ENCODE peak calls at places on chromosomes 1 and 21, in six cellular contexts. P is uterus, R is Peyer's patch, T is body of pancreas, G is HCT116, M is heart left ventricle. W is an unnamed sample.

GRCh38 chr21:33865996-33866575 is 49.5 kb downstream of the ATP5PO start:
- DNase-seq in T (no peak), G (no peak), R (no peak), P (no peak), M (no peak), W (no peak)

GRCh38 chr1:116569776-116570357 is 959 bp downstream of the CD58 start:
- DNase-seq in M (peak; percentile 42), G (peak; percentile 27), T (peak; percentile 32), R (peak; percentile 85), P (peak; percentile 45), W (peak; percentile 34)

GRCh38 chr1:11714831-11715574 is 20.9 kb upstream of the AGTRAP start:
- DNase-seq in T (no peak), R (no peak), G (no peak), P (no peak), M (no peak), W (no peak)

GRCh38 chr1:53732912-53733317 is 6.0 kb downstream of the GLIS1 start:
- DNase-seq in M (no peak), P (no peak), R (no peak), T (no peak), G (no peak), W (no peak)

GRCh38 chr1:233113009-233113712 is 162.8 kb downstream of the NTPCR start:
- DNase-seq in M (peak; percentile 68), T (peak; percentile 16), G (peak; percentile 94), R (peak; percentile 53), P (peak; percentile 88), W (peak; percentile 26)

GRCh38 chr1:193806079-193807048 is 620.0 kb upstream of the B3GALT2 start:
- DNase-seq in T (no peak), M (no peak), P (no peak), R (no peak), G (no peak), W (no peak)

GRCh38 chr1:11134352-11135266 is 34.9 kb upstream of the EXOSC10 start:
- DNase-seq in T (no peak), R (no peak), M (no peak), P (no peak), G (no peak), W (peak; percentile 59)

GRCh38 chr1:62271932-62272728 is 47.1 kb downstream of the KANK4 start:
- DNase-seq in M (no peak), T (no peak), R (no peak), P (no peak), G (no peak), W (no peak)

GRCh38 chr1:100232156-100232555 is 17.5 kb downstream of the DBT start:
- DNase-seq in M (no peak), G (no peak), P (no peak), T (no peak), R (no peak), W (no peak)

GRCh38 chr21:33937931-33938339 is 22.3 kb upstream of the ATP5PO start:
- DNase-seq in P (no peak), T (no peak), R (no peak), G (no peak), M (no peak), W (no peak)

GRCh38 chr1:66239834-66240233 is 294.1 kb upstream of the SGIP1 start:
- DNase-seq in G (no peak), T (no peak), P (no peak), M (no peak), R (no peak), W (no peak)

GRCh38 chr1:159960721-159961381 is 6.8 kb upstream of the SLAMF9 start:
- DNase-seq in G (no peak), T (no peak), P (no peak), R (peak; percentile 87), M (no peak), W (peak; percentile 30)

GRCh38 chr1:98323906-98324358 is 337.6 kb upstream of the SNX7 start:
- DNase-seq in T (no peak), P (no peak), M (peak; percentile 20), R (no peak), G (peak; percentile 87), W (no peak)

GRCh38 chr1:192826791-192827477 is 18.1 kb downstream of the RGS2 start:
- DNase-seq in P (no peak), G (peak; percentile 36), T (no peak), R (no peak), M (no peak), W (no peak)

GRCh38 chr1:22469219-22469618 is 17.6 kb downstream of the ZBTB40 start:
- DNase-seq in P (no peak), M (no peak), G (no peak), T (peak; percentile 49), R (no peak), W (no peak)

GRCh38 chr21:41651830-41652229 is 115.0 kb downstream of the RIPK4 start:
- DNase-seq in R (peak; percentile 24), T (no peak), P (no peak), G (no peak), M (no peak), W (no peak)

GRCh38 chr1:66416295-66416694 is 117.7 kb upstream of the SGIP1 start:
- DNase-seq in T (no peak), G (no peak), R (no peak), P (no peak), M (no peak), W (no peak)

GRCh38 chr1:154935749-154936415 is 637 bp downstream of the PMVK start:
- DNase-seq in G (no peak), T (no peak), M (no peak), P (no peak), R (no peak), W (no peak)

GRCh38 chr21:39938086-39938611 is 70.9 kb downstream of the PCP4 start:
- DNase-seq in G (no peak), R (no peak), M (no peak), P (no peak), T (peak; percentile 36), W (peak; percentile 42)

GRCh38 chr1:3948344-3948743 is 48.3 kb upstream of the C1orf174 start:
- DNase-seq in P (no peak), G (no peak), R (no peak), T (no peak), M (no peak), W (no peak)

GRCh38 chr1:17437260-17438175 is 2.0 kb downstream of the RCC2 start:
- DNase-seq in T (peak; percentile 37), R (peak; percentile 73), G (no peak), M (peak; percentile 34), P (peak; percentile 30), W (no peak)

GRCh38 chr1:91883470-91883869 is 2.5 kb downstream of the TGFBR3 start:
- DNase-seq in M (no peak), T (no peak), P (no peak), G (no peak), R (no peak), W (no peak)

GRCh38 chr1:174988539-174988938 is 11.2 kb upstream of the CACYBP start:
- DNase-seq in R (no peak), G (no peak), M (no peak), T (no peak), P (no peak), W (no peak)

GRCh38 chr1:206685749-206686485 is 1.2 kb downstream of the MAPKAPK2 start:
- DNase-seq in P (peak; percentile 68), R (peak; percentile 70), G (peak; percentile 24), M (peak; percentile 70), T (peak; percentile 55), W (peak; percentile 64)

GRCh38 chr1:185420588-185421081 is 103.6 kb upstream of the IVNS1ABP start:
- DNase-seq in T (no peak), P (no peak), G (no peak), M (no peak), R (no peak), W (no peak)

GRCh38 chr1:182608850-182609610 is 4.8 kb upstream of the RGS16 start:
- DNase-seq in P (no peak), T (no peak), R (no peak), M (no peak), G (no peak), W (no peak)

GRCh38 chr1:241837901-241838300 is 10.1 kb upstream of the EXO1 start:
- DNase-seq in T (no peak), R (no peak), P (no peak), M (no peak), G (no peak), W (no peak)

GRCh38 chr1:27475707-27476106 is 14.3 kb downstream of the WASF2 start:
- DNase-seq in R (no peak), G (no peak), M (no peak), P (no peak), T (no peak), W (no peak)
- H3K4me1 ChIP-seq in R (peaks cover 9% of the 10 kb centered on the region), G (no peaks in the 10 kb centered on the region), M (peaks cover 53% of the 10 kb centered on the region), P (no peaks in the 10 kb centered on the region), T (peaks cover 28% of the 10 kb centered on the region), W (no peaks in the 10 kb centered on the region)

GRCh38 chr1:68232354-68233148 is at the start of gene WLS:
- DNase-seq in G (peak; percentile 38), P (peak; percentile 81), R (peak; percentile 78), T (peak; percentile 80), M (peak; percentile 84), W (peak; percentile 87)
- TF ChIP-seq POLR2A in G (peak; percentile 81), P (peak; percentile 52), R (peak; percentile 49), T (peak; percentile 68), M (peak; percentile 57), W (peak; percentile 86)

DNA sequence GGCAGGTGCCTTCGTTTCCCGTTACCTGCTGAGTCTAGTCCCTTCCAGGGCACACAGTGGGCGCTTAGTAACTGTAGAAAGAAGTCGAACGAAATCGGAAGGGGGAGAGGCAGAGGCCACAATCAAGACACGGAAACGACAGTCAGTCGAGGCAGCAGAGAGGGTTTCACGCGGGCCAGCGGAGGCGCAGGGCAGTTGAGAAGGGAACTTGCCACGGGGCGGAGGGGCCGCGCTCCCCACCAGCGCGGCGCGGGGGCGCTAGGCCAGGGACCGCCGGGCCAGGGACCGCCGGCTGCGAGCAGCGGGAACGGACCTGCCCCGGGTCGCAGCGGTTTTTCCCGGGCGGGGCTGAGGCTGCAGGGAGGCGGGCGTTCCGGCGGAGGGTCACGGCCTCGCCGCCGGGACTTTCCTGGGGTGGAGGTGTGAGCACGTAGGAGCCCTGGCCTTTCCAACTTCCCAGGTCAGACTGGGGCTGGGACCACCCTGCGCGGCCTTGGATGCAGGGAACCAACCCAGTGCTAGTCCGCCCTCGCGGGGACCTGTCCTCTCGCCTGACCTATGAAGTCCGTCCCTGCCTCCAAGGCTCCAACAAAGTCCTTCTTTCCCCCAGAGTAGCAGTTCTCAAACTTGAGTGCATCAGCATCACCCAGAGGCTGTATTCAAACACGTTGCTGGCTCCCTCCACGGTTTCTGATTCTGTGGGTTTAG is 150.1 kb upstream of the FGGY start:
- DNase-seq in G (no peak), M (peak; percentile 69), T (peak; percentile 34), R (peak; percentile 75), P (peak; percentile 43), W (no peak)
- H3K4me3 ChIP-seq in G (peak overlapping the region; percentile 40), M (peak overlapping the region; percentile 55), T (peak overlapping the region; percentile 3), R (peak overlapping the region; percentile 54), P (peak overlapping the region; percentile 46), W (peak overlapping the region; percentile 23)

DNA sequence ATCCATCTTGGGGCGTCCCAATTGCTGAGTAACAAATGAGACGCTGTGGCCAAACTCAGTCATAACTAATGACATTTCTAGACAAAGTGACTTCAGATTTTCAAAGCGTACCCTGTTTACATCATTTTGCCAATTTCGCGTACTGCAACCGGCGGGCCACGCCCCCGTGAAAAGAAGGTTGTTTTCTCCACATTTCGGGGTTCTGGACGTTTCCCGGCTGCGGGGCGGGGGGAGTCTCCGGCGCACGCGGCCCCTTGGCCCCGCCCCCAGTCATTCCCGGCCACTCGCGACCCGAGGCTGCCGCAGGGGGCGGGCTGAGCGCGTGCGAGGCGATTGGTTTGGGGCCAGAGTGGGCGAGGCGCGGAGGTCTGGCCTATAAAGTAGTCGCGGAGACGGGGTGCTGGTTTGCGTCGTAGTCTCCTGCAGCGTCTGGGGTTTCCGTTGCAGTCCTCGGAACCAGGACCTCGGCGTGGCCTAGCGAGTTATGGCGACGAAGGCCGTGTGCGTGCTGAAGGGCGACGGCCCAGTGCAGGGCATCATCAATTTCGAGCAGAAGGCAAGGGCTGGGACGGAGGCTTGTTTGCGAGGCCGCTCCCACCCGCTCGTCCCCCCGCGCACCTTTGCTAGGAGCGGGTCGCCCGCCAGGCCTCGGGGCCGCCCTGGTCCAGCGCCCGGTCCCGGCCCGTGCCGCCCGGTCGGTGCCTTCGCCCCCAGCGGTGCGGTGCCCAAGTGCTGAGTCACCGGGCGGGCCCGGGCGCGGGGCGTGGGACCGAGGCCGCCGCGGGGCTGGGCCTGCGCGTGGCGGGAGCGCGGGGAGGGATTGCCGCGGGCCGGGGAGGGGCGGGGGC is at the start of gene SOD1:
- DNase-seq in T (peak; percentile 93), P (peak; percentile 92), R (peak; percentile 97), M (peak; percentile 96), G (peak; percentile 81), W (peak; percentile 94)
- H3K4me1 ChIP-seq in T (peaks cover 23% of the 10 kb centered on the region), P (peaks cover 11% of the 10 kb centered on the region), R (no peaks in the 10 kb centered on the region), M (peaks cover 34% of the 10 kb centered on the region), G (peaks cover 5% of the 10 kb centered on the region), W (no peaks in the 10 kb centered on the region)